ENCODE peak calls at places on chromosomes 11 and 22, in five cellular contexts. N is amniotic epithelial cell; Q is activated CD4-positive, alpha-beta T cell treated with anti-CD3 and anti-CD28 coated beads for 24 hours; P is right atrium auricular region; F is dorsolateral prefrontal cortex. R is an unnamed sample.

GRCh38 chr22:47457509-47458300 is 695.3 kb downstream of the TBC1D22A start:
- DNase-seq in F (no peak), P (no peak), Q (no peak), N (no peak), R (no peak)

GRCh38 chr11:115081972-115082371 is 403.6 kb downstream of the NXPE2 start:
- DNase-seq in F (no peak), N (no peak), Q (no peak), P (no peak), R (peak)

GRCh38 chr11:117232911-117233409 is 489 bp downstream of the RNF214 start:
- DNase-seq in P (peak), F (peak), Q (no peak), N (no peak), R (no peak)

GRCh38 chr22:36432592-36433317 is 45.0 kb upstream of the MYH9 start:
- DNase-seq in F (no peak), Q (no peak), N (peak), P (no peak), R (no peak)

GRCh38 chr11:17839450-17839849 is 104.9 kb downstream of the KCNC1 start:
- DNase-seq in F (peak), P (no peak), N (no peak), Q (no peak), R (no peak)

GRCh38 chr22:25359601-25360261 is 140.3 kb downstream of the CRYBB2 start:
- DNase-seq in Q (no peak), N (no peak), P (no peak), F (peak), R (no peak)

GRCh38 chr11:110425751-110426545 is 3.8 kb upstream of the FDX1 start:
- DNase-seq in N (peak), Q (no peak), F (no peak), P (no peak), R (no peak)

GRCh38 chr22:38107692-38108515 is 2.6 kb downstream of the BAIAP2L2 start:
- DNase-seq in N (no peak), P (no peak), F (no peak), Q (no peak), R (no peak)

GRCh38 chr11:33463059-33463458 is 205.9 kb downstream of the HIPK3 start:
- DNase-seq in Q (no peak), N (peak), F (no peak), P (no peak), R (no peak)

GRCh38 chr11:2097998-2098690 is 41.0 kb downstream of the IGF2 start:
- DNase-seq in P (no peak), F (peak), Q (no peak), N (no peak), R (no peak)

R was measured in NCI-H510A treated with DMSO at 0.1 percent for 48 hours.